ENCODE peak calls at places on chromosomes 6 and 20, in four cellular contexts. E is tibial nerve; C is CD8-positive, alpha-beta memory T cell; Y is spleen. I is an unnamed sample.

GRCh38 chr20:63930971-63931553 is 25.2 kb downstream of the UCKL1 start:
- DNase-seq in E (no peak), C (no peak), Y (no peak), I (no peak)

GRCh38 chr20:41249781-41250281 is 67.7 kb downstream of the ZHX3 start:
- DNase-seq in E (no peak), C (no peak), Y (no peak), I (peak; percentile 25)

GRCh38 chr6:70586114-70586513 is 19.4 kb downstream of the SDHAF4 start:
- DNase-seq in Y (no peak), E (no peak), C (no peak), I (no peak)

GRCh38 chr6:83867527-83868161 is 8.2 kb downstream of the CYB5R4 start:
- DNase-seq in Y (peak; percentile 85), C (no peak), E (no peak), I (peak; percentile 89)

GRCh38 chr20:36461600-36462439 is 79.5 kb upstream of the MYL9 start:
- DNase-seq in Y (peak; percentile 91), E (peak; percentile 32), C (peak; percentile 33), I (peak; percentile 38)

GRCh38 chr6:31464252-31465184 is 33.4 kb upstream of the MICB start:
- DNase-seq in E (no peak), C (no peak), Y (no peak), I (no peak)

GRCh38 chr20:57772349-57772964 is 62.6 kb upstream of the PMEPA1 start:
- DNase-seq in C (no peak), E (no peak), Y (no peak), I (peak; percentile 99)

GRCh38 chr6:90219168-90219985 is 77.3 kb downstream of the BACH2 start:
- DNase-seq in Y (no peak), C (no peak), E (no peak), I (peak; percentile 32)

GRCh38 chr6:16730720-16731502 is 30.3 kb downstream of the ATXN1 start:
- DNase-seq in C (peak; percentile 59), Y (no peak), E (no peak), I (no peak)

GRCh38 chr6:112014483-112014882 is 39.4 kb upstream of the CCN6 start:
- DNase-seq in C (no peak), Y (no peak), E (no peak), I (peak; percentile 46)

GRCh38 chr20:2260250-2260649 is 35.6 kb upstream of the TGM3 start:
- DNase-seq in Y (no peak), E (no peak), C (no peak), I (no peak)

GRCh38 chr20:6075428-6076219 is 21.8 kb upstream of the LRRN4 start:
- DNase-seq in E (no peak), C (no peak), Y (no peak), I (no peak)

GRCh38 chr20:42063176-42063575 is 445.0 kb upstream of the CHD6 start:
- DNase-seq in E (no peak), Y (no peak), C (no peak), I (no peak)

GRCh38 chr20:63068711-63069367 is 62.1 kb upstream of the BHLHE23 start:
- DNase-seq in C (no peak), Y (peak; percentile 55), E (no peak), I (no peak)

GRCh38 chr6:47302043-47302442 is 7.7 kb downstream of the TNFRSF21 start:
- DNase-seq in C (no peak), Y (no peak), E (no peak), I (no peak)
- H3K27ac ChIP-seq in C (no peak overlapping the region), Y (no peak overlapping the region), E (no peak overlapping the region), I (no peak overlapping the region)

DNA sequence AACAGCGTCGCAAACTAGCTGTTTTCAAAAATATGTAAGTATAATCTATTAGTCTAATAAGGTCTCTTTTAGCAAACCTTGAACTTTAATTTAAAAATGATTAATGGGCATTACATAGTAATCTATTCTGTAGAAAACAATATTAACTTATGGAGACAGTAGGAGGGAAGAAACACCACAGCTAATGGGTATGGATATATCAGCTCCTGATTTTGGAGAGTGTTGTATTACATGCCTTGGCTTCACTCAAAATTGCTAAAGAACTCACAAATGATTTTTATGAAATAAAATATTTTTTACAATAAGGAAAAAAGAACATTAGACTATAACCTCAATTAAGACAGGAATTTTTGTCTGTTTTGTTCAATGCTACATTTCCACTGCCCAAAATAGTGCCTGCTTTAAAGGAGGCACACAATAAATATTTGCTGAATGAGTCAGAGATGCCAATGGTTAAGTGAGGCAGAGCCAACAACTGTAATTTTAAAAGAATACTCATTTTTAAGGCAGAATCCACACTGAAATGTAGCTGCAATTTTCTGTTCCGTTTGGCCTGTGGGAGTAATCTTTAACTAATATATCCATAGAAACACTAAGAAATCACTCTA is 15.7 kb downstream of the ATG5 start:
- DNase-seq in Y (no peak), C (no peak), E (no peak), I (peak; percentile 75)
- H3K27ac ChIP-seq in Y (no peak overlapping the region), C (no peak overlapping the region), E (no peak overlapping the region), I (no peak overlapping the region)

DNA sequence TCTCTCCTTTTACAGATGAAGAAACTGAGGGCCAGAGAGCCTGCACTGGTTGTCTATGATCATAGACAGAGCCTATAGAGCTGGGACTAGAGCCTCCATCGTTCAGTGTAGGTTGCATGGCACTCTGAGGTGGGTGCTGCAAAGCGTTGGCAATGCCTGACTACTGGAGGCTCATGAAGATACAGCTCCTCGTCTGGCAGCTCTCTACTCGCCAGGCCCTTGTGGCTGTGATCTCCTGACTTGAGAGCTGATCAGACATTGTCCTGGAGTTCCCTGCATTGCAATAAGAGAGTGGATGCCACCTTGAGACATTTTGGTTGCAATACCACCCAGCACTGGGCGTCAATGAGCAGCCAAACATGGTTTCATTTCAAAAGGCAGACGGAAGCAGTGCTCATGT is 270.1 kb upstream of the ARID1B start:
- DNase-seq in E (no peak), Y (no peak), C (no peak), I (no peak)
- H3K27ac ChIP-seq in E (no peak overlapping the region), Y (no peak overlapping the region), C (no peak overlapping the region), I (no peak overlapping the region)

DNA sequence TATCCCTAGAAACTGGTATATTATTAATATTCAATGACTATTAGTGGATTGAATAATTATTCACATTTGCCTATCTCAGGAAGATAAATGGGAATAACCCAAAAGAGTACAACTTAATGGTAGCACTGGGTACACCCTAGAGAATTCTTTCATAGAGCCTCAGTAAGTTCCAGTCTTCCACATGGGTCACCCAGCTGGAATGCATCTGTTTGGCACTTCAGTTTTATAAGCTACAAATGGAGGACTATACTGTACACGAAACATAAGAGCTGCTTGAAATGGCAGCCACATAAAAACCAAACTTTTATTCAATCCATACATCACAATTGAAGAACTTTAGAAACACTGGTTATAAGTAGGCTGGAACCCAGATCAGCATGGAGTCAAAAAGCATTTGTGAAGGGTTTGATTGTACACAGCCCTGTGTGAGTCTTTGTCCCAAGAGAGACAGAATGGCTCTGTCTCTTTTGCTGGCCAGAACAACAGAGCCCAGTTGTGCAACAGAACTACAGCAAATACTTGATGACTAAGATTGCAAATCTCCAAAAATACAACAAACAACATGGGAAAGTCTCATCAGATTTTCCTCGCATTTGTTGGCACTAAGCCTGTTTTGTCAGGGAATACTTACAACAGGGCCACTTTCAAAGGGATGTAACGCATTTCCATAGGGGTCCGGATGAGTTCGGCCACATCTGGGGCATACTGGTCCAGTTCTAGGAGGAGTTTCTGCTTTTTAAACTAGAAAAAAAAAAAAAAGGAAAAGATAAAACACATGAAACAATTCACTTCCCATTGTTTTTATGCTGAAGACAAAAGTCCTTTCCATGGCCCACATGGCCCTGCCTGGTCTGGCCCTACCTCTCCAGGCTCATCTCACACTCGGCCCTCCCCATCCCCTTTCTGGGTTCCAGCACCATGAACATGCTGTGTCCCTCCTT is 39.4 kb downstream of the PIGU start:
- DNase-seq in C (no peak), Y (no peak), E (peak; percentile 16), I (peak; percentile 39)
- H3K27ac ChIP-seq in C (no peak overlapping the region), Y (no peak overlapping the region), E (peak overlapping the region; percentile 91), I (no peak overlapping the region)

GRCh38 chr20:48766205-48766604 is 61.6 kb downstream of the PREX1 start:
- DNase-seq in E (no peak), Y (no peak), C (no peak), I (no peak)

GRCh38 chr20:48765359-48765758 is 62.4 kb downstream of the PREX1 start:
- DNase-seq in E (no peak), C (no peak), Y (no peak), I (no peak)

GRCh38 chr20:48770700-48771099 is 57.1 kb downstream of the PREX1 start:
- DNase-seq in C (no peak), Y (peak; percentile 59), E (no peak), I (no peak)

GRCh38 chr20:48769111-48769879 is 58.5 kb downstream of the PREX1 start:
- DNase-seq in E (no peak), Y (peak; percentile 88), C (peak; percentile 88), I (no peak)

GRCh38 chr20:48767269-48767960 is 60.4 kb downstream of the PREX1 start:
- DNase-seq in Y (no peak), C (peak; percentile 19), E (no peak), I (no peak)
- H3K27ac ChIP-seq in Y (no peak overlapping the region), C (peak overlapping the region; percentile 59), E (no peak overlapping the region), I (no peak overlapping the region)

GRCh38 chr6:73309784-73310502 is 44.1 kb downstream of the DPPA5 start:
- DNase-seq in C (peak; percentile 41), E (no peak), Y (peak; percentile 91), I (peak; percentile 59)
- H3K27ac ChIP-seq in C (peak overlapping the region; percentile 66), E (no peak overlapping the region), Y (peak overlapping the region; percentile 34), I (peak overlapping the region; percentile 66)

I was measured in PC-3.